ENCODE peak calls at places on chromosome 3, in eight cellular contexts. J, R, V, F, W, G, K and A are unnamed samples.

GRCh38 chr3:168024537-168024941 is 71.2 kb downstream of the GOLIM4 start:
- DNase-seq in J (no peak), R (no peak), V (peak), F (no peak), W (no peak), G (peak), K (no peak), A (no peak)

GRCh38 chr3:150370129-150370602 is 37.9 kb upstream of the TSC22D2 start:
- DNase-seq in J (no peak), R (peak), V (peak), F (no peak), W (no peak), G (peak), K (no peak), A (peak)

GRCh38 chr3:183830187-183830586 is 4.8 kb upstream of the MAP6D1 start:
- DNase-seq in J (no peak), R (no peak), V (no peak), F (no peak), W (no peak), G (no peak), K (no peak), A (no peak)

GRCh38 chr3:111246967-111247760 is 175.5 kb downstream of the NECTIN3 start:
- DNase-seq in J (no peak), R (peak), V (peak), F (no peak), W (no peak), G (peak), K (no peak), A (no peak)

GRCh38 chr3:47443611-47443995 is 32.1 kb downstream of the SCAP start:
- DNase-seq in J (no peak), R (peak), V (no peak), F (no peak), W (no peak), G (no peak), K (no peak), A (no peak)

GRCh38 chr3:30222436-30222835 is 384.0 kb upstream of the TGFBR2 start:
- DNase-seq in J (no peak), R (no peak), V (no peak), F (no peak), W (no peak), G (peak), K (no peak), A (no peak)

GRCh38 chr3:11662392-11662990 is 18.8 kb upstream of the VGLL4 start:
- DNase-seq in J (no peak), R (no peak), V (no peak), F (no peak), W (no peak), G (peak), K (no peak), A (no peak)

GRCh38 chr3:64971584-64971983 is 283.8 kb upstream of the ADAMTS9 start:
- DNase-seq in J (no peak), R (no peak), V (no peak), F (no peak), W (peak), G (no peak), K (no peak), A (no peak)

GRCh38 chr3:178859386-178859785 is 212.2 kb downstream of the ZMAT3 start:
- DNase-seq in J (no peak), R (no peak), V (no peak), F (no peak), W (no peak), G (no peak), K (no peak), A (no peak)

GRCh38 chr3:64238971-64239667 is 13.9 kb upstream of the PRICKLE2 start:
- DNase-seq in J (no peak), R (peak), V (peak), F (no peak), W (no peak), G (peak), K (peak), A (no peak)

GRCh38 chr3:11568503-11569155 is 75.1 kb downstream of the VGLL4 start:
- DNase-seq in J (no peak), R (peak), V (peak), F (no peak), W (no peak), G (peak), K (peak), A (peak)

GRCh38 chr3:45666729-45667440 is 22.3 kb upstream of the SACM1L start:
- DNase-seq in J (no peak), R (no peak), V (no peak), F (no peak), W (no peak), G (peak), K (no peak), A (no peak)

GRCh38 chr3:175075269-175075668 is 216.1 kb downstream of the NAALADL2 start:
- DNase-seq in J (no peak), R (no peak), V (no peak), F (no peak), W (no peak), G (peak), K (no peak), A (no peak)

GRCh38 chr3:52532838-52533622 is 627 bp downstream of the NT5DC2 start:
- DNase-seq in J (no peak), R (peak), V (no peak), F (peak), W (no peak), G (peak), K (no peak), A (peak)

GRCh38 chr3:60333710-60334109 is 917.5 kb downstream of the FHIT start:
- DNase-seq in J (no peak), R (no peak), V (no peak), F (no peak), W (no peak), G (no peak), K (no peak), A (no peak)

GRCh38 chr3:155334897-155335883 is 41.7 kb upstream of the STRIT1 start:
- DNase-seq in J (no peak), R (no peak), V (no peak), F (no peak), W (no peak), G (no peak), K (no peak), A (no peak)

GRCh38 chr3:170553788-170554620 is 31.9 kb downstream of the SLC7A14 start:
- DNase-seq in J (no peak), R (no peak), V (no peak), F (no peak), W (no peak), G (peak), K (no peak), A (no peak)

GRCh38 chr3:51888463-51889105 is 13.2 kb upstream of the IQCF5 start:
- DNase-seq in J (no peak), R (no peak), V (no peak), F (no peak), W (no peak), G (no peak), K (no peak), A (no peak)

GRCh38 chr3:37237252-37237651 is 62.9 kb upstream of the LRRFIP2 start:
- DNase-seq in J (no peak), R (peak), V (no peak), F (no peak), W (no peak), G (peak), K (no peak), A (no peak)

GRCh38 chr3:10321630-10322354 is 880 bp upstream of the SEC13 start:
- DNase-seq in J (no peak), R (no peak), V (no peak), F (no peak), W (no peak), G (no peak), K (no peak), A (no peak)

GRCh38 chr3:150605998-150606641 is 3.0 kb downstream of the SELENOT start:
- DNase-seq in J (no peak), R (no peak), V (no peak), F (no peak), W (no peak), G (no peak), K (no peak), A (no peak)

GRCh38 chr3:137460944-137461343 is 303.2 kb upstream of the SOX14 start:
- DNase-seq in J (no peak), R (no peak), V (no peak), F (no peak), W (no peak), G (no peak), K (no peak), A (no peak)

GRCh38 chr3:94462931-94463330 is 400.1 kb downstream of the NSUN3 start:
- DNase-seq in J (no peak), R (no peak), V (no peak), F (no peak), W (no peak), G (no peak), K (no peak), A (no peak)

GRCh38 chr3:89264037-89264560 is 156.7 kb downstream of the EPHA3 start:
- DNase-seq in J (no peak), R (no peak), V (no peak), F (no peak), W (no peak), G (no peak), K (no peak), A (no peak)

GRCh38 chr3:168457973-168458539 is 362.3 kb upstream of the GOLIM4 start:
- DNase-seq in J (no peak), R (no peak), V (no peak), F (no peak), W (no peak), G (no peak), K (no peak), A (no peak)

GRCh38 chr3:13600950-13601691 is 52.2 kb downstream of the FBLN2 start:
- DNase-seq in J (no peak), R (peak), V (peak), F (no peak), W (no peak), G (peak), K (no peak), A (no peak)

GRCh38 chr3:15629860-15630597 is 28.5 kb downstream of the BTD start:
- DNase-seq in J (peak), R (peak), V (peak), F (peak), W (no peak), G (peak), K (no peak), A (peak)

GRCh38 chr3:52005571-52005986 is 9.9 kb upstream of the RPL29 start:
- DNase-seq in J (no peak), R (peak), V (no peak), F (no peak), W (peak), G (peak), K (no peak), A (peak)